ENCODE peak calls at places on chromosomes 2 and 18, in six cellular contexts. One of them, this sample, is unnamed.

GRCh38 chr2:105176429-105176828 is 65.1 kb upstream of the GPR45 start:
- DNase-seq in HS-5: no peak
- DNase-seq in activated CD8-positive, alpha-beta memory T cell treated with anti-CD3 and anti-CD28 coated beads for 24 hours: no peak
- DNase-seq in A673: no peak
- DNase-seq in anterior cingulate cortex: no peak
- DNase-seq in GM13976: no peak
- DNase-seq in this sample: no peak

GRCh38 chr2:202178342-202178958 is 59.9 kb downstream of the SUMO1 start:
- DNase-seq in HS-5: peak; percentile 50
- DNase-seq in GM13976: peak; percentile 60
- DNase-seq in activated CD8-positive, alpha-beta memory T cell treated with anti-CD3 and anti-CD28 coated beads for 24 hours: peak; percentile 63
- DNase-seq in anterior cingulate cortex: no peak
- DNase-seq in A673: peak; percentile 83
- DNase-seq in this sample: peak; percentile 48

GRCh38 chr2:142130111-142131015 is 453 bp downstream of the LRP1B start:
- DNase-seq in activated CD8-positive, alpha-beta memory T cell treated with anti-CD3 and anti-CD28 coated beads for 24 hours: no peak
- DNase-seq in GM13976: peak; percentile 32
- DNase-seq in HS-5: peak; percentile 14
- DNase-seq in A673: peak; percentile 78
- DNase-seq in anterior cingulate cortex: peak; percentile 66
- DNase-seq in this sample: peak; percentile 67

GRCh38 chr2:201118957-201119848 is 3.2 kb downstream of the CFLAR start:
- DNase-seq in anterior cingulate cortex: no peak
- DNase-seq in HS-5: no peak
- DNase-seq in A673: peak; percentile 81
- DNase-seq in activated CD8-positive, alpha-beta memory T cell treated with anti-CD3 and anti-CD28 coated beads for 24 hours: no peak
- DNase-seq in GM13976: no peak
- DNase-seq in this sample: no peak

GRCh38 chr18:49959176-49959575 is 145.8 kb upstream of the ACAA2 start:
- DNase-seq in HS-5: no peak
- DNase-seq in activated CD8-positive, alpha-beta memory T cell treated with anti-CD3 and anti-CD28 coated beads for 24 hours: no peak
- DNase-seq in GM13976: no peak
- DNase-seq in A673: no peak
- DNase-seq in anterior cingulate cortex: no peak
- DNase-seq in this sample: no peak

GRCh38 chr2:173213181-173213580 is 137.5 kb downstream of the MAP3K20 start:
- DNase-seq in anterior cingulate cortex: no peak
- DNase-seq in A673: no peak
- DNase-seq in HS-5: no peak
- DNase-seq in activated CD8-positive, alpha-beta memory T cell treated with anti-CD3 and anti-CD28 coated beads for 24 hours: no peak
- DNase-seq in GM13976: no peak
- DNase-seq in this sample: no peak

GRCh38 chr2:239814917-239815637 is 210.1 kb downstream of the NDUFA10 start:
- DNase-seq in GM13976: no peak
- DNase-seq in HS-5: no peak
- DNase-seq in anterior cingulate cortex: no peak
- DNase-seq in A673: no peak
- DNase-seq in activated CD8-positive, alpha-beta memory T cell treated with anti-CD3 and anti-CD28 coated beads for 24 hours: no peak
- DNase-seq in this sample: no peak

GRCh38 chr18:77080283-77080682 is 52.3 kb downstream of the MBP start:
- DNase-seq in A673: no peak
- DNase-seq in activated CD8-positive, alpha-beta memory T cell treated with anti-CD3 and anti-CD28 coated beads for 24 hours: peak; percentile 62
- DNase-seq in HS-5: no peak
- DNase-seq in GM13976: peak; percentile 41
- DNase-seq in anterior cingulate cortex: no peak
- DNase-seq in this sample: no peak

GRCh38 chr2:28810384-28811285 is at the start of gene SPDYA:
- DNase-seq in GM13976: peak; percentile 90
- DNase-seq in anterior cingulate cortex: peak; percentile 20
- DNase-seq in HS-5: peak; percentile 24
- DNase-seq in activated CD8-positive, alpha-beta memory T cell treated with anti-CD3 and anti-CD28 coated beads for 24 hours: peak; percentile 90
- DNase-seq in A673: peak; percentile 83
- DNase-seq in this sample: peak; percentile 50

GRCh38 chr2:33598472-33599174 is 476 bp downstream of the FAM98A start:
- DNase-seq in anterior cingulate cortex: no peak
- DNase-seq in HS-5: no peak
- DNase-seq in A673: peak; percentile 30
- DNase-seq in activated CD8-positive, alpha-beta memory T cell treated with anti-CD3 and anti-CD28 coated beads for 24 hours: peak; percentile 75
- DNase-seq in GM13976: peak; percentile 66
- DNase-seq in this sample: peak; percentile 57

GRCh38 chr2:16948073-16948472 is 282.4 kb upstream of the CYRIA start:
- DNase-seq in activated CD8-positive, alpha-beta memory T cell treated with anti-CD3 and anti-CD28 coated beads for 24 hours: no peak
- DNase-seq in anterior cingulate cortex: no peak
- DNase-seq in GM13976: no peak
- DNase-seq in HS-5: no peak
- DNase-seq in A673: no peak
- DNase-seq in this sample: no peak

GRCh38 chr2:232519581-232519980 is 607 bp upstream of the PRSS56 start:
- DNase-seq in HS-5: no peak
- DNase-seq in anterior cingulate cortex: no peak
- DNase-seq in A673: no peak
- DNase-seq in GM13976: no peak
- DNase-seq in activated CD8-positive, alpha-beta memory T cell treated with anti-CD3 and anti-CD28 coated beads for 24 hours: no peak
- DNase-seq in this sample: no peak

GRCh38 chr2:213187833-213188532 is 36.6 kb upstream of the IKZF2 start:
- DNase-seq in anterior cingulate cortex: no peak
- DNase-seq in activated CD8-positive, alpha-beta memory T cell treated with anti-CD3 and anti-CD28 coated beads for 24 hours: no peak
- DNase-seq in A673: peak; percentile 41
- DNase-seq in GM13976: no peak
- DNase-seq in HS-5: peak; percentile 52
- DNase-seq in this sample: peak; percentile 49